ENCODE peak calls at places on chromosomes 16 and 17, in five cellular contexts. L is HCEC 1CT, C is midbrain, M is EL, J is left cardiac atrium. A is an unnamed sample.

GRCh38 chr17:4086041-4086483 is 56.8 kb downstream of the ZZEF1 start:
- DNase-seq in L (no peak), J (no peak), M (no peak), C (no peak), A (no peak)

GRCh38 chr16:31262084-31262483 is 2.3 kb downstream of the ITGAM start:
- DNase-seq in L (no peak), C (no peak), M (no peak), J (no peak), A (no peak)

GRCh38 chr16:67270931-67271338 is 8.4 kb upstream of the PLEKHG4 start:
- DNase-seq in L (no peak), J (no peak), C (no peak), M (no peak), A (no peak)

GRCh38 chr16:67397812-67398545 is 4.7 kb upstream of the TPPP3 start:
- DNase-seq in C (no peak), M (no peak), J (no peak), L (no peak), A (no peak)

GRCh38 chr17:55743103-55743679 is 7.7 kb upstream of the PCTP start:
- DNase-seq in L (no peak), C (no peak), J (no peak), M (peak), A (no peak)

GRCh38 chr17:2542456-2542855 is 30.8 kb upstream of the METTL16 start:
- DNase-seq in M (no peak), C (no peak), L (no peak), J (no peak), A (no peak)

GRCh38 chr16:9090101-9090959 is 1.1 kb upstream of the HAPSTR1 start:
- DNase-seq in J (peak), M (no peak), C (peak), L (no peak), A (no peak)

GRCh38 chr16:22348296-22348695 is 26.1 kb downstream of the CDR2 start:
- DNase-seq in C (no peak), L (no peak), J (no peak), M (peak), A (no peak)

GRCh38 chr16:16861546-16861945 is 482.6 kb downstream of the NPIPA7 start:
- DNase-seq in C (peak), L (no peak), J (peak), M (peak), A (peak)

GRCh38 chr17:1779571-1780074 is 17.8 kb downstream of the SERPINF1 start:
- DNase-seq in J (peak), M (peak), C (no peak), L (peak), A (peak)

GRCh38 chr16:85984947-85985451 is 86.0 kb downstream of the IRF8 start:
- DNase-seq in C (no peak), L (no peak), J (peak), M (no peak), A (no peak)

GRCh38 chr17:46039592-46040186 is 40.6 kb downstream of the STH start:
- DNase-seq in L (no peak), J (no peak), M (no peak), C (no peak), A (no peak)

GRCh38 chr17:27457731-27458523 is 1.7 kb downstream of the KSR1 start:
- DNase-seq in C (peak), L (no peak), J (no peak), M (peak), A (peak)

GRCh38 chr17:77280304-77280910 is 139.6 kb downstream of the SEC14L1 start:
- DNase-seq in M (peak), L (peak), J (no peak), C (no peak), A (peak)

GRCh38 chr16:53878216-53878615 is 174.3 kb downstream of the FTO start:
- DNase-seq in J (no peak), C (no peak), M (no peak), L (no peak), A (no peak)

GRCh38 chr16:55000595-55000994 is 69.9 kb downstream of the IRX5 start:
- DNase-seq in M (peak), L (no peak), C (no peak), J (no peak), A (peak)

GRCh38 chr16:11229432-11229831 is 26.6 kb downstream of the SOCS1 start:
- DNase-seq in C (no peak), M (no peak), J (no peak), L (no peak), A (no peak)

GRCh38 chr16:18983565-18984424 is at the start of gene TMC7:
- DNase-seq in M (peak), L (peak), J (peak), C (peak), A (peak)

GRCh38 chr16:89107209-89107582 is 13.5 kb downstream of the ACSF3 start:
- DNase-seq in M (no peak), L (no peak), C (no peak), J (no peak), A (no peak)

GRCh38 chr17:46163316-46163715 is 29.9 kb downstream of the KANSL1 start:
- DNase-seq in L (no peak), C (no peak), J (no peak), M (no peak), A (no peak)

GRCh38 chr17:68515238-68515637 is 3.0 kb downstream of the PRKAR1A start:
- DNase-seq in C (no peak), L (no peak), M (no peak), J (no peak), A (no peak)

GRCh38 chr17:54924405-54924804 is 23.8 kb downstream of the TOM1L1 start:
- DNase-seq in L (no peak), J (no peak), M (no peak), C (no peak), A (no peak)

GRCh38 chr16:976389-976931 is 5.1 kb upstream of the SOX8 start:
- DNase-seq in C (no peak), M (no peak), J (no peak), L (no peak), A (no peak)

GRCh38 chr17:61400058-61400785 is 579 bp downstream of the TBX2 start:
- DNase-seq in L (peak), J (no peak), C (no peak), M (peak), A (peak)

GRCh38 chr17:4759776-4760236 is 11.9 kb upstream of the TM4SF5 start:
- DNase-seq in J (no peak), M (no peak), L (no peak), C (no peak), A (no peak)

GRCh38 chr16:58843675-58844074 is 109.6 kb upstream of the GOT2 start:
- DNase-seq in C (peak), M (peak), L (no peak), J (no peak), A (peak)

GRCh38 chr17:2949469-2950044 is 113.8 kb downstream of the OR1D5 start:
- DNase-seq in L (peak), J (peak), M (peak), C (no peak), A (peak)

GRCh38 chr16:59859606-59860402 is 1125.7 kb upstream of the GOT2 start:
- DNase-seq in M (peak), L (no peak), J (no peak), C (no peak), A (peak)